ENCODE peak calls at places on chromosomes 6 and 20, in nine cellular contexts. R, L, F, I, Q, J, V, Z and K are unnamed samples.

GRCh38 chr6:77474286-77474956 is 11.1 kb upstream of the HTR1B start:
- DNase-seq in F (no peak), J (no peak), R (no peak), Q (no peak), L (no peak), Z (no peak), I (no peak), V (no peak), K (no peak)

GRCh38 chr6:54856137-54856536 is 9.6 kb downstream of the FAM83B start:
- DNase-seq in Q (no peak), R (no peak), L (no peak), V (no peak), I (no peak), J (no peak), F (no peak), Z (no peak), K (peak)

GRCh38 chr20:19974621-19975435 is 42.3 kb upstream of the NAA20 start:
- DNase-seq in Q (peak), R (peak), Z (peak), F (peak), L (no peak), V (peak), I (peak), J (no peak), K (peak)

GRCh38 chr6:14876778-14877613 is 368.9 kb upstream of the JARID2 start:
- DNase-seq in I (no peak), Q (no peak), L (no peak), R (peak), V (no peak), F (no peak), Z (no peak), J (peak), K (peak)

GRCh38 chr6:149261364-149261763 is 56.1 kb upstream of the TAB2 start:
- DNase-seq in Q (no peak), R (no peak), V (no peak), J (peak), Z (no peak), I (no peak), F (no peak), L (no peak), K (no peak)

GRCh38 chr6:45896783-45897441 is 118.7 kb downstream of the CLIC5 start:
- DNase-seq in L (no peak), J (no peak), Q (peak), F (no peak), I (no peak), Z (no peak), V (peak), R (no peak), K (no peak)

GRCh38 chr6:24122139-24122538 is 3.9 kb upstream of the NRSN1 start:
- DNase-seq in V (no peak), F (no peak), Q (no peak), I (no peak), Z (no peak), L (no peak), R (no peak), J (no peak), K (no peak)

GRCh38 chr6:17703256-17703694 is 3.5 kb downstream of the NUP153 start:
- DNase-seq in Z (peak), I (no peak), R (peak), J (peak), Q (no peak), L (no peak), V (peak), F (peak), K (peak)

GRCh38 chr20:1911536-1911935 is 16.3 kb downstream of the SIRPA start:
- DNase-seq in J (no peak), V (no peak), L (no peak), I (no peak), R (no peak), F (no peak), Z (no peak), Q (no peak), K (no peak)

GRCh38 chr6:132131777-132132176 is 180.6 kb upstream of the CCN2 start:
- DNase-seq in L (peak), F (no peak), R (peak), Q (no peak), I (no peak), J (no peak), V (no peak), Z (peak), K (peak)

GRCh38 chr6:137919837-137920304 is 52.8 kb downstream of the TNFAIP3 start:
- DNase-seq in J (no peak), L (no peak), R (no peak), V (no peak), Q (no peak), Z (no peak), I (no peak), F (no peak), K (no peak)

GRCh38 chr20:64091762-64092161 is 7.6 kb upstream of the LKAAEAR1 start:
- DNase-seq in F (no peak), L (peak), R (no peak), V (no peak), I (no peak), J (no peak), Q (no peak), Z (no peak), K (no peak)

GRCh38 chr6:14396826-14397517 is 279.4 kb downstream of the CD83 start:
- DNase-seq in J (no peak), Q (peak), I (peak), F (no peak), Z (no peak), V (no peak), R (peak), L (peak), K (no peak)

GRCh38 chr6:104644848-104645247 is 214.9 kb downstream of the HACE1 start:
- DNase-seq in J (no peak), F (no peak), Z (no peak), I (no peak), V (no peak), R (no peak), Q (no peak), L (no peak), K (no peak)

GRCh38 chr6:104640141-104640700 is 219.5 kb downstream of the HACE1 start:
- DNase-seq in J (no peak), R (no peak), F (no peak), I (no peak), V (no peak), Z (no peak), Q (no peak), L (no peak), K (no peak)

GRCh38 chr6:104639671-104640070 is 220.0 kb downstream of the HACE1 start:
- DNase-seq in I (no peak), L (no peak), R (no peak), J (no peak), F (no peak), Z (no peak), V (peak), Q (no peak), K (peak)

GRCh38 chr6:104640761-104641160 is 219.0 kb downstream of the HACE1 start:
- DNase-seq in F (no peak), R (no peak), I (no peak), J (no peak), Q (no peak), Z (no peak), V (no peak), L (no peak), K (no peak)

DNA sequence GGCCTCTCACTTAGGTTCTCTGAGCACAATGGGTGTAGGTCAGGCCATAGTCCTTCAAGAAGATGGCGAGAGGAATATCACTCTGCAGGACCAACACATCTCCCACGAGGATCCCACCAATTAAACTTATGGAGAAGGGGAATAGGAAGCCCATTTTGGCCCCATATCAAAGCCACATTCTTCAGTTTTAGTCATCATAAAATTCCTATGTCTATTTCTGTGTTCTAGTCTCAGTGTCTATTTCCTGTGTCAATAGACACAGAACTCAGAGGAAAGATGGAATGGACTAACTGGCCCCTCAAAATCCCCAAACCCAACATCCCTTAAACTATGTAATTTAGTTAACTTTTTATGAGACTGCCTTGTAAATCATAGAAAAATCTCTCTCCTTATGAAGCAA is 216.8 kb downstream of the HACE1 start:
- DNase-seq in R (peak), V (no peak), F (no peak), I (no peak), L (no peak), Q (no peak), Z (no peak), J (no peak), K (no peak)
- H3K27ac ChIP-seq in R (no peak), V (no peak), F (no peak), I (no peak), L (no peak), Q (no peak), Z (no peak), J (no peak), K (no peak)

GRCh38 chr6:22467645-22468044 is 101.7 kb upstream of the HDGFL1 start:
- DNase-seq in F (peak), Q (no peak), V (no peak), J (no peak), I (no peak), Z (no peak), L (no peak), R (no peak), K (no peak)

GRCh38 chr6:22468566-22468965 is 100.8 kb upstream of the HDGFL1 start:
- DNase-seq in V (no peak), L (no peak), Q (no peak), I (no peak), Z (no peak), F (no peak), R (peak), J (no peak), K (no peak)

GRCh38 chr6:22471369-22471690 is 98.0 kb upstream of the HDGFL1 start:
- DNase-seq in R (no peak), I (no peak), L (no peak), Z (no peak), J (no peak), Q (no peak), F (no peak), V (no peak), K (no peak)

GRCh38 chr6:22471746-22472145 is 97.6 kb upstream of the HDGFL1 start:
- DNase-seq in F (no peak), V (no peak), J (no peak), R (no peak), L (no peak), Q (no peak), I (no peak), Z (no peak), K (no peak)

DNA sequence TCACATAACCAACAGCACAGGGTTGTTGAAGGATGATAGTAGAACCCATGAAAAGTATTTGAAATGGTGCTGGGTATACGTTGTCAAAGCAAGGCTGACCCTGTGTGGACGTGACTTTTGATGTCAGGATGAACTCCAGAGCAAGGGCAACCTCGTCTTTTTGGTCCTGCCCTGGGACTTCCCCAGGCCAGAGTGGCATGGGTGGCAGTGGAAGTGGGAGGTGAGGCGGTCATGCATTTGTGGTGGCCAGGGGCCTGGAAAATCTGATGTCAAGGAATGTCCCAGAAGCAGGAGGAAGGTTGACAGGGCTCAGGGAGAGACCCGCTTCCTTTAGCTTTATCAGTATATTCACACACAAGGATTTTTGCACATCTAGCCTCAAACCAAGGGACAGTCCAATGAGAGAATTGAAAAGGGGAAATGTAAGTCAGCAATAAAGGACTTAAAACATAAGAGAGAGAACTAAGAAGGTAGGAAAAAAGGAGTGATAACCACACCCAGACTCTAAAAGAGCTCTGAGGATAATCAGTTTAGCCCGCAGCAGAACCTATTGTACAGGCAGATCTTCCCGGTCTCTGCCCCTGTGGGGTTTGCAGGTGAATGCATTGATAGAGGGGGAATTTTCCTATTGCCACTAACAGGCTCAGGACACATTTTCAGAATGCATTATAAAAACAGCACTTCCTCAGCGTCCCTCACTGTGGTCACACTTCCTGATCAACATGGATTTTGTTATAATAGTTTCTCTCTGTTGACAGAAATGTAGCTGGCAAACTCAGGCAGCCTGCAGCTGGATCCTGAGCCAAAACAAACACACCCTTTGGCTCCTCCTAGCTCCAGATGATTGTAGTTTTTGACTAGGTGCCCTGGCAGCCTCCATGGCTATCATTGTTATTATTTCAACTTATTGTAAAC is 98.7 kb upstream of the HDGFL1 start:
- DNase-seq in F (peak), R (peak), Z (peak), L (peak), Q (peak), I (peak), J (no peak), V (no peak), K (peak)
- H3K27ac ChIP-seq in F (no peak), R (peak), Z (peak), L (no peak), Q (peak), I (no peak), J (no peak), V (no peak), K (no peak)

GRCh38 chr20:23120261-23120660 is 34.1 kb upstream of the CD93 start:
- DNase-seq in V (no peak), R (no peak), Q (no peak), J (no peak), Z (no peak), F (no peak), I (no peak), L (no peak), K (no peak)
- H3K27ac ChIP-seq in V (no peak), R (no peak), Q (peak), J (no peak), Z (peak), F (no peak), I (no peak), L (no peak), K (no peak)

GRCh38 chr20:5127859-5128409 is 1.1 kb downstream of the CDS2 start:
- DNase-seq in V (no peak), R (no peak), Q (no peak), J (no peak), L (no peak), I (no peak), Z (no peak), F (no peak), K (no peak)

GRCh38 chr20:5131502-5131901 is 4.7 kb downstream of the CDS2 start:
- DNase-seq in V (no peak), Z (no peak), F (no peak), Q (no peak), I (no peak), R (no peak), J (no peak), L (no peak), K (no peak)

GRCh38 chr20:5127204-5127858 is 523 bp downstream of the CDS2 start:
- DNase-seq in R (peak), J (peak), L (no peak), I (peak), Z (peak), Q (peak), F (no peak), V (peak), K (peak)

GRCh38 chr20:5126512-5127203 is at the start of gene CDS2:
- DNase-seq in F (peak), Z (peak), J (peak), I (peak), L (peak), R (peak), Q (peak), V (peak), K (peak)

GRCh38 chr20:5128886-5129285 is 2.1 kb downstream of the CDS2 start:
- DNase-seq in J (no peak), V (no peak), I (peak), Q (no peak), F (no peak), Z (no peak), R (no peak), L (no peak), K (no peak)
- H3K27ac ChIP-seq in J (peak), V (no peak), I (no peak), Q (no peak), F (peak), Z (peak), R (no peak), L (no peak), K (no peak)

GRCh38 chr20:23363257-23363649 is 1.3 kb downstream of the GZF1 start:
- DNase-seq in Q (no peak), L (no peak), R (no peak), Z (peak), I (no peak), J (no peak), F (no peak), V (no peak), K (no peak)
- H3K27ac ChIP-seq in Q (peak), L (no peak), R (no peak), Z (peak), I (peak), J (peak), F (peak), V (no peak), K (peak)

GRCh38 chr20:50885781-50886180 is 45.5 kb downstream of the ADNP start:
- DNase-seq in Z (no peak), I (no peak), Q (no peak), J (no peak), V (no peak), F (no peak), R (no peak), L (no peak), K (no peak)

GRCh38 chr20:50883856-50884255 is 47.4 kb downstream of the ADNP start:
- DNase-seq in V (no peak), I (no peak), R (no peak), Q (no peak), L (no peak), J (no peak), F (no peak), Z (no peak), K (no peak)

GRCh38 chr20:50879649-50880550 is 51.3 kb downstream of the ADNP start:
- DNase-seq in L (no peak), J (no peak), I (no peak), V (no peak), Z (no peak), R (no peak), F (no peak), Q (no peak), K (no peak)

GRCh38 chr20:50886184-50886790 is 45.0 kb downstream of the ADNP start:
- DNase-seq in Z (no peak), Q (no peak), L (no peak), V (no peak), I (no peak), R (no peak), J (no peak), F (no peak), K (no peak)

GRCh38 chr20:50885068-50885467 is 46.2 kb downstream of the ADNP start:
- DNase-seq in R (no peak), L (no peak), J (no peak), I (no peak), Z (no peak), V (no peak), F (no peak), Q (no peak), K (no peak)
- H3K27ac ChIP-seq in R (no peak), L (no peak), J (no peak), I (peak), Z (no peak), V (no peak), F (no peak), Q (no peak), K (no peak)